ENCODE peak calls at places on chromosomes 6 and 20, in five cellular contexts. Q is astrocyte of the spinal cord; I is activated CD8-positive, alpha-beta T cell treated with anti-CD3 and anti-CD28 coated beads for 36 hours; R is WERI-Rb-1; T is epithelial cell of proximal tubule. P is an unnamed sample.

GRCh38 chr6:31573239-31574105 is 1.4 kb downstream of the LTA start:
- DNase-seq in I (no peak), Q (no peak), T (no peak), R (no peak), P (no peak)

GRCh38 chr6:111533087-111533784 is 50.2 kb upstream of the REV3L start:
- DNase-seq in T (no peak), I (peak; percentile 68), Q (no peak), R (no peak), P (no peak)

GRCh38 chr20:47784599-47785320 is 521 bp downstream of the SULF2 start:
- DNase-seq in R (peak; percentile 23), Q (peak; percentile 35), T (no peak), I (no peak), P (no peak)

GRCh38 chr20:20360464-20360863 is 7.4 kb upstream of the INSM1 start:
- DNase-seq in I (peak; percentile 49), Q (peak; percentile 71), T (no peak), R (peak; percentile 61), P (peak; percentile 56)

GRCh38 chr6:29924287-29924686 is 18.0 kb upstream of the HLA-A start:
- DNase-seq in T (no peak), I (no peak), R (no peak), Q (no peak), P (no peak)

GRCh38 chr6:99822741-99823512 is 171.1 kb downstream of the MCHR2 start:
- DNase-seq in I (peak; percentile 7), T (peak; percentile 39), R (peak; percentile 28), Q (peak; percentile 67), P (peak; percentile 85)

GRCh38 chr6:22236626-22237414 is 60.0 kb downstream of the PRL start:
- DNase-seq in Q (peak; percentile 90), I (no peak), R (no peak), T (peak; percentile 82), P (peak; percentile 1)

GRCh38 chr20:39081255-39081654 is 119.1 kb downstream of the DHX35 start:
- DNase-seq in R (peak; percentile 83), I (peak; percentile 89), T (no peak), Q (peak; percentile 77), P (peak; percentile 70)

GRCh38 chr20:23108871-23109270 is 22.7 kb upstream of the CD93 start:
- DNase-seq in T (no peak), I (no peak), Q (no peak), R (no peak), P (no peak)

GRCh38 chr20:6663104-6663503 is 104.4 kb upstream of the BMP2 start:
- DNase-seq in Q (no peak), I (no peak), T (no peak), R (no peak), P (no peak)

GRCh38 chr6:106692112-106692822 is 62.9 kb downstream of the QRSL1 start:
- DNase-seq in T (peak; percentile 83), I (no peak), Q (peak; percentile 77), R (peak; percentile 16), P (peak; percentile 43)

GRCh38 chr6:152552616-152553209 is 84.4 kb downstream of the SYNE1 start:
- DNase-seq in Q (peak; percentile 73), T (no peak), I (peak; percentile 56), R (peak; percentile 75), P (peak; percentile 40)

GRCh38 chr20:64188682-64189529 is 24.7 kb downstream of the MYT1 start:
- DNase-seq in T (peak; percentile 89), Q (peak; percentile 36), I (no peak), R (peak; percentile 39), P (peak; percentile 31)

GRCh38 chr6:122712864-122713612 is 66.5 kb upstream of the FABP7 start:
- DNase-seq in I (no peak), T (no peak), R (no peak), Q (peak; percentile 30), P (no peak)

GRCh38 chr6:149887343-149887742 is 10.6 kb downstream of the RAET1E start:
- DNase-seq in R (no peak), Q (peak; percentile 5), T (no peak), I (no peak), P (peak; percentile 46)

GRCh38 chr6:53805725-53806124 is 10.9 kb downstream of the LRRC1 start:
- DNase-seq in Q (no peak), I (peak; percentile 22), T (no peak), R (no peak), P (no peak)

GRCh38 chr20:18223399-18223798 is 64.9 kb upstream of the ZNF133 start:
- DNase-seq in I (no peak), Q (no peak), R (no peak), T (no peak), P (peak; percentile 4)

GRCh38 chr20:63234693-63235398 is 859 bp upstream of the BIRC7 start:
- DNase-seq in R (peak; percentile 77), I (peak; percentile 58), T (no peak), Q (no peak), P (no peak)

GRCh38 chr6:53411451-53411850 is 62.7 kb upstream of the ELOVL5 start:
- DNase-seq in R (peak; percentile 76), T (peak; percentile 93), Q (no peak), I (no peak), P (peak; percentile 23)

GRCh38 chr20:43751167-43752050 is 24.6 kb upstream of the GTSF1L start:
- DNase-seq in Q (peak; percentile 93), R (no peak), T (peak; percentile 63), I (peak; percentile 85), P (peak; percentile 92)

GRCh38 chr20:20439602-20440001 is 71.7 kb downstream of the INSM1 start:
- DNase-seq in I (no peak), T (no peak), Q (no peak), R (no peak), P (no peak)

GRCh38 chr6:164095056-164095455 is 680.5 kb downstream of the QKI start:
- DNase-seq in R (no peak), I (no peak), Q (peak; percentile 32), T (peak; percentile 43), P (no peak)

GRCh38 chr6:104653786-104654185 is 205.9 kb downstream of the HACE1 start:
- DNase-seq in T (no peak), Q (no peak), R (no peak), I (no peak), P (no peak)

GRCh38 chr6:14661188-14661587 is 543.6 kb downstream of the CD83 start:
- DNase-seq in Q (no peak), I (peak; percentile 54), T (peak; percentile 54), R (no peak), P (no peak)

GRCh38 chr6:5562277-5562676 is 301.0 kb downstream of the FARS2 start:
- DNase-seq in R (no peak), T (no peak), Q (no peak), I (no peak), P (no peak)

GRCh38 chr6:149380523-149380922 is 19.5 kb upstream of the SUMO4 start:
- DNase-seq in Q (no peak), R (no peak), I (no peak), T (no peak), P (no peak)

GRCh38 chr6:75275067-75275466 is 9.5 kb downstream of the TMEM30A start:
- DNase-seq in R (no peak), T (no peak), Q (peak; percentile 75), I (no peak), P (peak; percentile 95)

GRCh38 chr6:14442250-14442649 is 324.7 kb downstream of the CD83 start:
- DNase-seq in I (no peak), Q (no peak), T (no peak), R (no peak), P (no peak)

GRCh38 chr20:16710781-16711180 is 19.0 kb upstream of the SNRPB2 start:
- DNase-seq in I (no peak), Q (no peak), T (no peak), R (no peak), P (no peak)

GRCh38 chr20:2421247-2421646 is 40.5 kb downstream of the TGM6 start:
- DNase-seq in Q (no peak), T (no peak), I (no peak), R (no peak), P (no peak)

GRCh38 chr6:166950443-166950821 is 5.9 kb downstream of the RNASET2 start:
- DNase-seq in R (no peak), I (no peak), Q (no peak), T (no peak), P (no peak)

GRCh38 chr6:110520188-110520956 is 44.0 kb upstream of the SLC22A16 start:
- DNase-seq in Q (no peak), R (no peak), T (no peak), I (no peak), P (no peak)

GRCh38 chr6:157461000-157461915 is 80.3 kb downstream of the ZDHHC14 start:
- DNase-seq in R (peak; percentile 47), I (peak; percentile 94), Q (peak; percentile 52), T (peak; percentile 56), P (peak; percentile 3)
- TF ChIP-seq CTCF in R (peak; percentile 69), I (peak; percentile 28), Q (no peak), T (peak; percentile 23), P (no peak)

DNA sequence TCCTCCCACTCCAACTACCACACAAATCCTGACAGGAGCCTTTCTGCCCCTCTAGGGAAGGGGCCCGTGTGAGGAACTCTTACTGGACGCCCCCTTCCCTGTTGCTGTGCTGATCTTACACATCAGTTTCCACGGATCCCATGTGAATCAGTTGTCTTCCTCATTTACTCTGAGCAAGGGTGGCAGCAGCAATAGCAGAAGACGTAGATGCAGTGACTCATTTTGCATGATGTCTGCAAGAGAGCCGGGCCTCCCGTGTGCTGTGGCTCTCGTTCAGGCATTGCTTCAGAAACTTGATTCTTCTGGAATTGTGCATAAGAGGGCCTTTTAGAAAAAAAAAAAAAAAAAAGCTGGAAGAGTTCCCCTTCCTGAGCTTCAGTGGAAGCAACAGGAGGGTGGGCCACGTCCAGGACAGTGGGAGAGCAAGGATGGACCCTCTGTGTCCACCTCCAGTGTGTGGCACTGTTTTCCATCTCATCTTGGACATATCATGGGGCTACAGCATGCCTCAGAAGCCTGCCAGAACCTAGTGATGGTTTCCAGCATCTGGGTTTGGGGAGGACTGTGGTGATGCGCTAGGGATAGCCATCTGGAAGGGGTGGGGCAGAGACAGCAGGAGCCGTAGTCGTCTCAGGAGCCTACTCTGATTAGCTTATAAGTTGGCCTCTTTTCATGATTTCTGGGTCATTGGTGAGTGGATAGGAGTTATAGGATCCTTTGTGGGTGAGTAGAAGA is 62.1 kb downstream of the FOXO3 start:
- DNase-seq in T (no peak), R (peak; percentile 25), Q (peak; percentile 93), I (no peak), P (peak; percentile 89)
- TF ChIP-seq CTCF in T (no peak), R (no peak), Q (peak; percentile 17), I (no peak), P (peak; percentile 46)

DNA sequence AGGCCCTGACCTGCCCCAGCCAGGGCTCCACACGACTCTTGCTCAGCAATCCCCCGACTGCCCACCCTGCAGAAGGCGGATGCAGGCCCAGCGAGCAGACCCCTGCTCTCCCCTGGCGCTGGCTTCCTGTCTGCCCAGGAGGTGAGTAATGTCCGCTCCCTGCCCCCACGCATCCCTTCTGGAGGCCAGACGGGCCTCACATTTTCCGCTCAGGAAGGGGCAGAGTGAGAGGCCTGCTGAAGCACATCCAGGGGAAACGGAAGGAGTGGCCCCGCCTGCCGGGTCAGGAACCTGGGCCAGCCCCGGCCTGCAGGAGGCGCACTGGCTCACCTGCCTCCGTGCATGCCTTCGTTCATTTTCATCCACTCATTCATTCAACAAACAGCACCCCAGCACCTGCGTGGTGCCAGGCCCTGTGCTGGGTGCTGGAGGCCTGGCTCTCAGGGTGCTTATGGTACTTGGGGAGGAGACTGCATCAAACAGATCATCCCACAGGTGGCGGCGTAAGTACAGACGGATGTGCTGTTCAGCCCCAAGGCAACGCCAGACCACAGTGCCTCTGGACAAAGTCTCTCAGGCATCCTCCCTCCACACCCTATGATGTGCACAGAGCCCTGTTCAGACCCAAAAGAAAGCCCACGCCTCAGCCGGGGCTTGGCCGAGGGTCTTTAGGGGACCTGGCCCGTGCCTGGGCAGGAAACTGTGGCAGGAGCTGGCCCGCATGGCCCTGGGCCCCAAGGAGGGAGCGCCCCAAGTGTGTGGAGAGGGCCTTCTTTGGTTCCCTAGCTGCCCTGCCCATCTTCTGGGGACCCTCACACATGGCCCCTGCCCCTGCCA is 112.1 kb downstream of the ASXL1 start:
- DNase-seq in T (no peak), Q (peak; percentile 88), R (peak; percentile 66), I (peak; percentile 57), P (peak; percentile 50)
- TF ChIP-seq CTCF in T (peak; percentile 43), Q (peak; percentile 70), R (peak; percentile 65), I (peak; percentile 33), P (peak; percentile 79)

GRCh38 chr20:33233129-33233774 is 2.5 kb upstream of the BPIFA1 start:
- DNase-seq in Q (no peak), R (peak; percentile 43), T (no peak), I (no peak), P (no peak)
- TF ChIP-seq CTCF in Q (no peak), R (peak; percentile 73), T (no peak), I (no peak), P (no peak)